ENCODE peak calls at places on chromosomes 1 and 21, in eight cellular contexts. Q, P, D, S, Y, I, C and O are unnamed samples.

GRCh38 chr1:23910553-23911246 is 2.5 kb downstream of the CNR2 start:
- DNase-seq in I (no peak), Y (peak; percentile 50), Q (no peak), D (no peak), C (no peak), S (no peak), P (no peak), O (peak; percentile 57)

GRCh38 chr1:241990040-241990439 is 8.9 kb downstream of the MAP1LC3C start:
- DNase-seq in I (peak; percentile 72), S (peak; percentile 47), Y (no peak), Q (peak; percentile 86), C (peak; percentile 27), P (no peak), D (peak; percentile 76), O (no peak)

GRCh38 chr1:101207891-101208290 is 28.9 kb upstream of the S1PR1 start:
- DNase-seq in Q (no peak), P (no peak), Y (no peak), I (no peak), S (no peak), C (no peak), D (peak; percentile 13), O (no peak)

GRCh38 chr21:27157097-27157496 is 190.2 kb upstream of the ADAMTS5 start:
- DNase-seq in Y (no peak), S (no peak), I (no peak), P (no peak), Q (no peak), D (no peak), C (no peak), O (no peak)

GRCh38 chr1:211648980-211649934 is 26.2 kb downstream of the NEK2 start:
- DNase-seq in Y (peak; percentile 76), D (peak; percentile 50), S (no peak), I (peak; percentile 55), Q (peak; percentile 57), C (no peak), P (no peak), O (peak; percentile 73)

GRCh38 chr1:201675143-201675542 is 136.2 kb downstream of the NAV1 start:
- DNase-seq in C (no peak), D (no peak), Y (no peak), P (no peak), S (no peak), I (no peak), Q (peak; percentile 31), O (no peak)

GRCh38 chr1:155304558-155305063 is 3.4 kb upstream of the PKLR start:
- DNase-seq in D (no peak), Q (no peak), C (no peak), P (no peak), S (no peak), I (no peak), Y (no peak), O (no peak)

GRCh38 chr1:245604979-245605378 is 450.2 kb downstream of the KIF26B start:
- DNase-seq in Q (peak; percentile 31), P (no peak), Y (no peak), D (no peak), I (no peak), S (no peak), C (no peak), O (no peak)

GRCh38 chr1:61253059-61253735 is 170.8 kb downstream of the NFIA start:
- DNase-seq in C (no peak), Q (peak; percentile 82), P (no peak), S (no peak), D (peak; percentile 83), I (peak; percentile 15), Y (no peak), O (no peak)

GRCh38 chr1:168957818-168958217 is 148.7 kb upstream of the ATP1B1 start:
- DNase-seq in P (no peak), C (no peak), Q (no peak), I (no peak), D (no peak), Y (no peak), S (no peak), O (no peak)

GRCh38 chr1:202237052-202237451 is 43.5 kb downstream of the LGR6 start:
- DNase-seq in S (peak; percentile 93), I (peak; percentile 92), Y (peak; percentile 42), D (peak; percentile 23), P (peak; percentile 59), Q (peak; percentile 20), C (no peak), O (peak; percentile 71)

GRCh38 chr1:110765640-110766335 is 91.0 kb upstream of the KCNA3 start:
- DNase-seq in D (peak; percentile 72), Q (peak; percentile 67), Y (peak; percentile 57), S (peak; percentile 72), C (no peak), P (peak; percentile 16), I (peak; percentile 16), O (peak; percentile 63)

GRCh38 chr1:6441586-6441985 is 17.0 kb downstream of the ESPN start:
- DNase-seq in C (no peak), S (no peak), Q (no peak), P (no peak), Y (no peak), I (no peak), D (no peak), O (no peak)

GRCh38 chr1:179310721-179311120 is 17.1 kb downstream of the SOAT1 start:
- DNase-seq in D (peak; percentile 57), I (peak; percentile 47), Q (peak; percentile 61), S (no peak), Y (no peak), C (no peak), P (no peak), O (no peak)

GRCh38 chr21:17613242-17613676 is 558 bp upstream of the BTG3 start:
- DNase-seq in D (peak; percentile 29), Y (no peak), P (no peak), S (no peak), Q (peak; percentile 26), I (no peak), C (peak; percentile 32), O (peak; percentile 34)

GRCh38 chr1:10674700-10675598 is 121.5 kb downstream of the CASZ1 start:
- DNase-seq in I (no peak), S (no peak), D (no peak), P (no peak), C (no peak), Y (no peak), Q (no peak), O (no peak)

GRCh38 chr1:64855557-64855956 is 110.7 kb downstream of the RAVER2 start:
- DNase-seq in I (no peak), C (no peak), P (no peak), Y (no peak), S (no peak), Q (no peak), D (no peak), O (no peak)

GRCh38 chr21:19029816-19030215 is 626.2 kb upstream of the TMPRSS15 start:
- DNase-seq in Y (no peak), P (no peak), D (no peak), Q (no peak), I (no peak), S (no peak), C (no peak), O (no peak)

GRCh38 chr1:98794196-98794886 is 132.8 kb downstream of the SNX7 start:
- DNase-seq in Q (peak; percentile 80), I (peak; percentile 21), Y (peak; percentile 52), S (peak; percentile 78), P (peak; percentile 24), C (no peak), D (peak; percentile 83), O (peak; percentile 43)

DNA sequence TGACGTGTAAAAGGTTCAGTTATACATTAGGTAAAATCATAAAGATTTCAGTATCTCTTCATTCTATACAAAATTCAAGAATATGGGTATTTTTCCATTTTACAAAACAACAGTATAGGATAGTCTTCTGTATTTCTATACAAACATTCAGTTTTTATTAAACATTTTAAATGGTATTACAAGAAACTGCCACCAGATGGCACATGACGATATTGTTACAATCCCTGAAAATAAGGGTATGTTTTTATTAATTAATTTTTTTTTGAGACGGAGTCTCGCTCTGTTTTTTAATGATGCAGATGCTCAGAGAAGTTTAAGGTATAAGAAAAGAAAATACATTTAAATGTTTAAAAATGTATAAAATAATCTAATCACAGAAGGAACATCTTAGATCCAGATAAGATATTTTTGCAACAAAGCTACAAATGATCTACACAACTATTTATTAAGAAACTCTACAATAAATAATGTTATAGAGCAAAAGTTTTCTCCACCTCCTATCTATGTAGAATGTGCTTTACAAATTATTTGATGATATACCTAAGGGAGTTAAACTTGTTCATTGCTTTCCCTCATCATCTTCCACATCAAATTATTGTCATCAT is 23.5 kb upstream of the RSBN1 start:
- DNase-seq in D (peak; percentile 79), S (peak; percentile 57), I (peak; percentile 4), Q (peak; percentile 75), Y (peak; percentile 29), C (no peak), P (no peak), O (peak; percentile 48)
- TF ChIP-seq CTCF in D (peak; percentile 39), S (peak; percentile 73), I (peak; percentile 44), Q (peak; percentile 20), Y (peak; percentile 31), C (no peak), P (peak; percentile 87), O (peak; percentile 29)

DNA sequence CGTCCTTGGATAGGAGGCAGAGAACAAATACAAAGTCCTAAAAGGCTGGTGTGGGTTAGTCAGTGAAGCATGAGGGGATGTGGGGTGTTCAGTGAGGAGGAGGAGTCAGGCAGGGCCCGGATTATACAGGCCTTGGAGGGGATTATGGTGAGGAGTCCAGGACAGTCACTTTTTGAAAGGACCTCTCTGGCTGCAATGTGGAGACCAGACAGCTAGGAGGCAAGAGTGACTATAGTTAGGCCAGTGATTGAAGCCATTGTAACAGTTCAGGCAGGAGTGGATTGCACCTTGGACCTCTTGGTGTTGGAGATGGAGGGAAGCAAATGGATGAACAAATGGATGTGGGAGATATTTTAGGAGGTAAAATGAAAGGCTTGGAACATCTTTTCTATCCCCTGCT is 115.8 kb downstream of the C1orf94 start:
- DNase-seq in D (no peak), P (no peak), Y (no peak), Q (no peak), I (no peak), C (no peak), S (peak; percentile 23), O (no peak)
- TF ChIP-seq CTCF in D (no peak), P (no peak), Y (no peak), Q (no peak), I (no peak), C (no peak), S (no peak), O (peak; percentile 12)

DNA sequence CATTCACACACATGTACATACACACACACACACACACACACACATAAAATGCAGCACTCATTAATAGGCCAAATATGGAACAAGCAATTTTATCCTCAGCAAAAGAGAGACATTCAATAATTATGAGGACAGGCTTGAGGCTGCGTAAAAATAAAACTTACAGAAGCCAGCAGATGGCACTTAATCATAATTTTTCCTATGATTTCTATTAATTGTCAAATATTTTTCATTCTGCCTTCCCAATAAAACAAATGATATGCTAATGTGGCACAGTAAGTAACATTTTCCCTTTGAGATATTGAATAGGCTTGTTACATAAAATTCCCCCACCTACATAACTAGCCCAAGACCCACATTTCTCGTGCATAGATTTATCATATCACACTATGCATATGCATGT is 55.4 kb upstream of the PTGFRN start:
- DNase-seq in D (peak; percentile 40), I (no peak), P (no peak), C (no peak), Q (no peak), S (no peak), Y (no peak), O (no peak)
- TF ChIP-seq CTCF in D (peak; percentile 17), I (peak; percentile 42), P (no peak), C (no peak), Q (no peak), S (no peak), Y (no peak), O (no peak)

DNA sequence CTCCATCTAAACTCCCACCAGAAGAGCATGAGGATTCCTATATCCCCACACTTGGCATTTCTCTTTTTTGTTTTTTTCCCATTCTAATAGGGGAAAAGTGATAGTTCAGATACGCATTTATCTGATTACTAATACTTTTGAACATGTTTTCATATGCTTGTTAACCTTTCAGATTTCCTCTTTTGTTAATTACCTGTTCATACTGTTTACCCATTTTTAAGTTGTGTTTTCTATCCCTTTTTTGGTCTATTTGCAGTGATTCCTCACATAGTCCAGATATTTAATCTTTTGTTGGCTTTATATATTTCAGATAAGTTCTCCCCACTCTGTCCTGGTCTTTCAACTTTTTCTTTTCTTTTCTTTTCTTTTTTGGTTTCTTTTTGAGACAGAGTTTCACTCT is 13.6 kb upstream of the PIGK start:
- DNase-seq in Y (no peak), I (no peak), P (no peak), D (no peak), Q (no peak), C (no peak), S (no peak), O (no peak)
- TF ChIP-seq CTCF in Y (no peak), I (no peak), P (no peak), D (no peak), Q (no peak), C (no peak), S (no peak), O (no peak)